ENCODE peak calls at places on chromosomes 1 and 21, in eight cellular contexts. C is A549; F is RWPE1; R is CD8-positive, alpha-beta T cell; D is H9; Y is SJSA1; X is cardiac muscle cell; L is pancreas. T is an unnamed sample.

GRCh38 chr1:200211157-200211556 is 183.6 kb downstream of the NR5A2 start:
- DNase-seq in C (no peak), Y (no peak), L (no peak), X (no peak), F (peak), D (no peak), R (no peak), T (no peak)

GRCh38 chr1:247741756-247742155 is 3.3 kb downstream of the OR14K1 start:
- DNase-seq in R (no peak), C (no peak), L (no peak), X (no peak), D (no peak), F (no peak), Y (no peak), T (no peak)

GRCh38 chr1:202230061-202230938 is 36.7 kb downstream of the LGR6 start:
- DNase-seq in Y (no peak), D (no peak), X (no peak), F (no peak), R (no peak), L (no peak), C (no peak), T (no peak)

GRCh38 chr1:92953491-92953890 is 7.8 kb downstream of the DIPK1A start:
- DNase-seq in D (no peak), C (no peak), R (no peak), Y (no peak), X (no peak), F (no peak), L (no peak), T (no peak)

GRCh38 chr21:41952568-41953248 is 1.1 kb downstream of the C2CD2 start:
- DNase-seq in L (no peak), C (no peak), X (no peak), R (no peak), D (no peak), F (peak), Y (no peak), T (no peak)

GRCh38 chr1:168918860-168919741 is 187.4 kb upstream of the ATP1B1 start:
- DNase-seq in C (peak), L (no peak), Y (no peak), F (peak), R (no peak), D (no peak), X (no peak), T (peak)

GRCh38 chr1:218367118-218367517 is 22.0 kb downstream of the TGFB2 start:
- DNase-seq in R (no peak), L (no peak), C (peak), X (no peak), D (no peak), Y (peak), F (no peak), T (no peak)

GRCh38 chr1:150212070-150212469 is 23.8 kb downstream of the ANP32E start:
- DNase-seq in X (no peak), C (no peak), R (no peak), F (no peak), D (no peak), L (no peak), Y (no peak), T (no peak)

GRCh38 chr1:16064536-16065196 is 8.8 kb downstream of the FAM131C start:
- DNase-seq in R (no peak), C (no peak), D (no peak), F (no peak), X (no peak), Y (no peak), L (no peak), T (peak)

GRCh38 chr1:83011270-83011669 is 987.7 kb downstream of the TTLL7 start:
- DNase-seq in X (no peak), C (no peak), R (no peak), Y (no peak), D (no peak), F (peak), L (no peak), T (no peak)

GRCh38 chr1:229753764-229754553 is 127.9 kb downstream of the URB2 start:
- DNase-seq in C (no peak), Y (no peak), D (no peak), X (no peak), R (no peak), F (no peak), L (peak), T (no peak)

GRCh38 chr1:32759521-32759980 is 57.0 kb upstream of the SYNC start:
- DNase-seq in R (no peak), L (peak), D (no peak), C (peak), Y (no peak), F (peak), X (no peak), T (no peak)
- H3K27ac ChIP-seq in R (no peak), L (peak), D (peak), C (peak), Y (peak), F (peak), X (no peak), T (no peak)

DNA sequence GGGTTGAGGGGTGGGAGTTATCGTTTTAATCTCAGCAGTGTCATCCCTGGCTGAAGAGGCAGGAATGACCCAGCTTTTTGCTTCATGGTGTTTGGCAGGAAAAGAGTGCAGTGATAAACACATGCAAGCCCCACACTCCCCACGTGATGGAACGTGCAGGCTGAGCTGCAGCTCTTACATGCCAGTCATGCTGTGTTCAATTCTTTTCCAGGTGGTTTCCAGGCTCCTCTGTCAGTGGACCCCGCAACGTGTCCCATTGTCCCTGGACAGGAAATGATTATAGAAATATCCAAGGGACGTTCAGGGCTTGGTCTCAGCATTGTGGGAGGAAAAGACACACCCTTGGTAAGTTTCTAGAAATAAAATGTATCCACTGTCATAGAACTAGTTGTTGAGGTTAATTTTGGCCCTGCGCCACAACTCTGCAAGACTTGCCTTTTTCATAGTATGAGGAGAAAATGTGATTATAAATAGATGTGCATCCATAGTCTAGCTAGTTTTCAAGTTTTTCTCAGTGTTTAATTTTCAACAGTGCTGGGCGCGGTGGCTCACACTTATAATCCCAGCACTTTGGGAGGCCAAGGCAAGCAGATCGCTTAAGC is 110.2 kb upstream of the L1TD1 start:
- DNase-seq in F (no peak), D (no peak), C (no peak), X (peak), Y (no peak), R (no peak), L (no peak), T (no peak)
- H3K27ac ChIP-seq in F (no peak), D (no peak), C (no peak), X (no peak), Y (no peak), R (no peak), L (no peak), T (no peak)

GRCh38 chr1:107687846-107688753 is 276.9 kb downstream of the VAV3 start:
- DNase-seq in X (peak), R (no peak), L (no peak), C (peak), D (no peak), Y (no peak), F (peak), T (no peak)
- H3K27ac ChIP-seq in X (no peak), R (no peak), L (peak), C (peak), D (no peak), Y (no peak), F (no peak), T (no peak)

DNA sequence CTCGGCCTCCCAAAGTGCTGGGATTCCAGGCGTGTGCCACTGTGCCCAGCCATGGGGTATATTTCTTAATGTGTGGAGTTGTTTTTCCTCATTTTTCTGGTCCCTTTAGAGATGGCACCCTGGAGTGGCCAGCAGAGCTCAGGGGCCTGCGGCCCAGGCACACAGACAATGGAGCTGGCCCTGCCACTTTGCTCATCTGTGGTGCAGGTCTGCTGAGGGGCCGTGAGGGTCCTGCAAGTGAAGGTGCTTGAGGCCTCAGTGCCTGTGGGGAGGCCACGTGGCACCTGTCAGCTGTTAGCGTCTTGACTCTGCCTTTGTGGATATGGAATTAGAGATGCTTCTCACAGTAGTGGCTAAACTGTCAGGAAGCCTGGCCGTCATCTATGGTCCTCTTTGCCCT is 7.5 kb downstream of the COL18A1 start:
- DNase-seq in F (no peak), C (no peak), Y (no peak), L (peak), R (no peak), D (no peak), X (no peak), T (no peak)
- H3K27ac ChIP-seq in F (no peak), C (no peak), Y (no peak), L (no peak), R (no peak), D (no peak), X (peak), T (no peak)

GRCh38 chr21:38759286-38759872 is 46.4 kb upstream of the ETS2 start:
- DNase-seq in L (no peak), R (no peak), Y (no peak), C (no peak), X (peak), F (no peak), D (no peak), T (no peak)
- H3K27ac ChIP-seq in L (no peak), R (no peak), Y (peak), C (peak), X (peak), F (no peak), D (no peak), T (no peak)

DNA sequence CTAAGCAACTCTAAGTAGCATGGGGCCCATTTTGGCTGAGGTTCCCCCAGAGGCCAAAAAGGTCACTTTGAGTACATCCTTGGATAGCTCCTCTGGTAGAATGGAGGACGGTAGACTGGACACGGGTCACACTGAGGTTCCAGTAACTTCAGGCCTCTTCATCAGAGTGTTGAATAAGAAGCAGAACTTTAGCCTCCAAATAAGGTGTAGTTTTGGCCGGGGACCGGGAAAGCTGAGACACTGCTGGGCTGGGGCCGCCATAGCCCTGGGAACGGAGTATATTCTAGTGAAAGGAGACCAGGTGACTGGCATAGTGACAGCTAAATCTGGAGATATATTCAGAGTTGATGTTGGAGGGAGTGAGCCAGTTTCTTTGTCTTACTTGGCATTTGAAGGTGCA is 84.0 kb downstream of the EVA1C start:
- DNase-seq in D (no peak), Y (no peak), R (no peak), X (no peak), L (no peak), F (no peak), C (no peak), T (no peak)
- H3K27ac ChIP-seq in D (no peak), Y (no peak), R (no peak), X (no peak), L (no peak), F (no peak), C (peak), T (no peak)